ENCODE peak calls at places on chromosomes 2 and 18, in five cellular contexts. One of them, this sample, is unnamed.

GRCh38 chr18:13810950-13811485 is 12.9 kb upstream of the MC5R start:
- DNase-seq in CD4-positive, alpha-beta T cell: no peak
- DNase-seq in T-helper 22 cell: no peak
- DNase-seq in aorta: no peak
- DNase-seq in GM20000: no peak
- DNase-seq in this sample: no peak

GRCh38 chr2:69567909-69568300 is 75.6 kb downstream of the AAK1 start:
- DNase-seq in CD4-positive, alpha-beta T cell: no peak
- DNase-seq in aorta: no peak
- DNase-seq in T-helper 22 cell: no peak
- DNase-seq in GM20000: no peak
- DNase-seq in this sample: no peak

GRCh38 chr2:9656270-9656766 is 25.5 kb upstream of the YWHAQ start:
- DNase-seq in aorta: no peak
- DNase-seq in GM20000: peak
- DNase-seq in T-helper 22 cell: peak
- DNase-seq in CD4-positive, alpha-beta T cell: peak
- DNase-seq in this sample: peak

GRCh38 chr2:114812261-114812660 is 369.8 kb downstream of the DPP10 start:
- DNase-seq in GM20000: no peak
- DNase-seq in T-helper 22 cell: no peak
- DNase-seq in CD4-positive, alpha-beta T cell: no peak
- DNase-seq in aorta: no peak
- DNase-seq in this sample: no peak

GRCh38 chr2:2743164-2743571 is 412.1 kb upstream of the MYT1L start:
- DNase-seq in T-helper 22 cell: no peak
- DNase-seq in aorta: peak
- DNase-seq in CD4-positive, alpha-beta T cell: no peak
- DNase-seq in GM20000: no peak
- DNase-seq in this sample: no peak

GRCh38 chr18:33729556-33729955 is 151.5 kb downstream of the ASXL3 start:
- DNase-seq in CD4-positive, alpha-beta T cell: no peak
- DNase-seq in GM20000: no peak
- DNase-seq in T-helper 22 cell: no peak
- DNase-seq in aorta: no peak
- DNase-seq in this sample: no peak

GRCh38 chr2:68684197-68684596 is 40.8 kb downstream of the PROKR1 start:
- DNase-seq in GM20000: no peak
- DNase-seq in CD4-positive, alpha-beta T cell: no peak
- DNase-seq in T-helper 22 cell: no peak
- DNase-seq in aorta: no peak
- DNase-seq in this sample: no peak

GRCh38 chr2:104703669-104704068 is 150.2 kb upstream of the POU3F3 start:
- DNase-seq in CD4-positive, alpha-beta T cell: no peak
- DNase-seq in GM20000: no peak
- DNase-seq in aorta: no peak
- DNase-seq in T-helper 22 cell: no peak
- DNase-seq in this sample: no peak

GRCh38 chr2:32758232-32758631 is 130.4 kb downstream of the TTC27 start:
- DNase-seq in aorta: no peak
- DNase-seq in GM20000: no peak
- DNase-seq in T-helper 22 cell: no peak
- DNase-seq in CD4-positive, alpha-beta T cell: no peak
- DNase-seq in this sample: no peak

GRCh38 chr18:79510046-79510685 is 114.4 kb downstream of the NFATC1 start:
- DNase-seq in aorta: peak
- DNase-seq in CD4-positive, alpha-beta T cell: no peak
- DNase-seq in T-helper 22 cell: no peak
- DNase-seq in GM20000: no peak
- DNase-seq in this sample: no peak

GRCh38 chr2:148882051-148882450 is 7.0 kb downstream of the KIF5C start:
- DNase-seq in CD4-positive, alpha-beta T cell: no peak
- DNase-seq in GM20000: no peak
- DNase-seq in T-helper 22 cell: no peak
- DNase-seq in aorta: no peak
- DNase-seq in this sample: no peak

GRCh38 chr2:65103013-65103720 is 26.7 kb downstream of the RAB1A start:
- DNase-seq in aorta: no peak
- DNase-seq in GM20000: no peak
- DNase-seq in T-helper 22 cell: no peak
- DNase-seq in CD4-positive, alpha-beta T cell: no peak
- DNase-seq in this sample: no peak

GRCh38 chr18:59900222-59901128 is 679 bp downstream of the PMAIP1 start:
- DNase-seq in CD4-positive, alpha-beta T cell: peak
- DNase-seq in GM20000: peak
- DNase-seq in aorta: peak
- DNase-seq in T-helper 22 cell: peak
- DNase-seq in this sample: peak

GRCh38 chr18:63575680-63576079 is 11.5 kb upstream of the SERPINB13 start:
- DNase-seq in T-helper 22 cell: no peak
- DNase-seq in CD4-positive, alpha-beta T cell: no peak
- DNase-seq in aorta: no peak
- DNase-seq in GM20000: no peak
- DNase-seq in this sample: no peak

GRCh38 chr18:45066868-45067267 is 386.2 kb downstream of the SETBP1 start:
- DNase-seq in aorta: peak
- DNase-seq in GM20000: no peak
- DNase-seq in T-helper 22 cell: no peak
- DNase-seq in CD4-positive, alpha-beta T cell: no peak
- DNase-seq in this sample: no peak

GRCh38 chr2:224524657-224525056 is 60.5 kb downstream of the CUL3 start:
- DNase-seq in T-helper 22 cell: no peak
- DNase-seq in CD4-positive, alpha-beta T cell: no peak
- DNase-seq in GM20000: no peak
- DNase-seq in aorta: no peak
- DNase-seq in this sample: no peak

GRCh38 chr2:217919781-217920351 is 82.9 kb downstream of the TNS1 start:
- DNase-seq in CD4-positive, alpha-beta T cell: no peak
- DNase-seq in T-helper 22 cell: no peak
- DNase-seq in GM20000: no peak
- DNase-seq in aorta: peak
- DNase-seq in this sample: no peak

GRCh38 chr2:19226871-19227270 is 131.6 kb downstream of the OSR1 start:
- DNase-seq in T-helper 22 cell: no peak
- DNase-seq in GM20000: no peak
- DNase-seq in CD4-positive, alpha-beta T cell: no peak
- DNase-seq in aorta: no peak
- DNase-seq in this sample: no peak

GRCh38 chr2:241999184-241999583 is 129.7 kb downstream of the RTP5 start:
- DNase-seq in aorta: no peak
- DNase-seq in CD4-positive, alpha-beta T cell: no peak
- DNase-seq in T-helper 22 cell: no peak
- DNase-seq in GM20000: no peak
- DNase-seq in this sample: no peak

GRCh38 chr18:74840492-74841167 is 243.0 kb downstream of the ZNF407 start:
- DNase-seq in T-helper 22 cell: no peak
- DNase-seq in GM20000: no peak
- DNase-seq in CD4-positive, alpha-beta T cell: no peak
- DNase-seq in aorta: no peak
- DNase-seq in this sample: no peak